ENCODE peak calls at places on chromosomes 7 and 10, in ten cellular contexts. U, H, F, T, P, D, X, Z, I and G are unnamed samples.

GRCh38 chr7:151243411-151244155 is 4.9 kb downstream of the SMARCD3 start:
- DNase-seq in U (no peak), H (peak), F (peak), T (no peak), P (no peak), D (peak), X (peak), Z (no peak), I (no peak), G (no peak)

GRCh38 chr10:58963723-58964124 is 212.7 kb upstream of the PHYHIPL start:
- DNase-seq in U (no peak), H (no peak), F (no peak), T (no peak), P (no peak), D (no peak), X (peak), Z (no peak), I (no peak), G (no peak)

GRCh38 chr7:152760384-152761115 is 998 bp downstream of the ACTR3B start:
- DNase-seq in U (no peak), H (no peak), F (no peak), T (no peak), P (no peak), D (no peak), X (no peak), Z (no peak), I (no peak), G (no peak)

GRCh38 chr7:1669954-1670893 is at the start of gene ELFN1:
- DNase-seq in U (no peak), H (peak), F (peak), T (no peak), P (no peak), D (peak), X (peak), Z (peak), I (peak), G (no peak)

GRCh38 chr10:54800677-54801480 is at the start of gene PCDH15:
- DNase-seq in U (peak), H (no peak), F (no peak), T (peak), P (no peak), D (no peak), X (peak), Z (no peak), I (no peak), G (no peak)

GRCh38 chr10:9302142-9302746 is 1247.8 kb downstream of the GATA3 start:
- DNase-seq in U (peak), H (no peak), F (no peak), T (no peak), P (peak), D (no peak), X (peak), Z (no peak), I (no peak), G (no peak)

GRCh38 chr10:117656385-117657367 is 114.1 kb downstream of the EMX2 start:
- DNase-seq in U (no peak), H (no peak), F (no peak), T (no peak), P (no peak), D (no peak), X (no peak), Z (no peak), I (no peak), G (no peak)

GRCh38 chr10:114038819-114039218 is 4.8 kb upstream of the ADRB1 start:
- DNase-seq in U (no peak), H (no peak), F (no peak), T (no peak), P (no peak), D (no peak), X (no peak), Z (no peak), I (no peak), G (no peak)

GRCh38 chr7:22129819-22130580 is 184.3 kb upstream of the CDCA7L start:
- DNase-seq in U (no peak), H (no peak), F (no peak), T (no peak), P (no peak), D (no peak), X (no peak), Z (no peak), I (no peak), G (no peak)

GRCh38 chr10:130138479-130138866 is 2.3 kb downstream of the GLRX3 start:
- DNase-seq in U (peak), H (no peak), F (no peak), T (peak), P (peak), D (no peak), X (no peak), Z (no peak), I (no peak), G (no peak)

GRCh38 chr7:139044813-139045794 is 9.3 kb upstream of the ZC3HAV1L start:
- DNase-seq in U (no peak), H (no peak), F (no peak), T (no peak), P (no peak), D (no peak), X (no peak), Z (no peak), I (no peak), G (no peak)

GRCh38 chr7:23333671-23334246 is 34.6 kb downstream of the MALSU1 start:
- DNase-seq in U (peak), H (no peak), F (no peak), T (no peak), P (peak), D (no peak), X (no peak), Z (peak), I (peak), G (no peak)

GRCh38 chr7:23335621-23336020 is 36.5 kb downstream of the MALSU1 start:
- DNase-seq in U (no peak), H (no peak), F (no peak), T (no peak), P (no peak), D (no peak), X (no peak), Z (no peak), I (no peak), G (no peak)

GRCh38 chr7:23332881-23333612 is 33.9 kb downstream of the MALSU1 start:
- DNase-seq in U (no peak), H (no peak), F (no peak), T (no peak), P (peak), D (no peak), X (no peak), Z (peak), I (peak), G (no peak)

GRCh38 chr7:23335141-23335540 is 36.0 kb downstream of the MALSU1 start:
- DNase-seq in U (no peak), H (no peak), F (no peak), T (peak), P (no peak), D (no peak), X (no peak), Z (no peak), I (no peak), G (no peak)

GRCh38 chr7:23334482-23335056 is 35.4 kb downstream of the MALSU1 start:
- DNase-seq in U (peak), H (no peak), F (no peak), T (peak), P (peak), D (no peak), X (no peak), Z (peak), I (no peak), G (no peak)
- H3K27ac ChIP-seq in U (peak), H (no peak), F (peak), T (peak), P (peak), D (no peak), X (no peak), Z (peak), I (no peak), G (no peak)

GRCh38 chr7:102273749-102274712 is 12.6 kb upstream of the SH2B2 start:
- DNase-seq in U (peak), H (no peak), F (no peak), T (peak), P (peak), D (peak), X (no peak), Z (no peak), I (no peak), G (no peak)
- H3K27ac ChIP-seq in U (no peak), H (no peak), F (no peak), T (no peak), P (no peak), D (peak), X (no peak), Z (no peak), I (no peak), G (no peak)

GRCh38 chr7:148336411-148336810 is 254.2 kb upstream of the C7orf33 start:
- DNase-seq in U (no peak), H (no peak), F (no peak), T (no peak), P (no peak), D (no peak), X (no peak), Z (no peak), I (no peak), G (no peak)
- H3K27ac ChIP-seq in U (no peak), H (no peak), F (no peak), T (no peak), P (no peak), D (no peak), X (no peak), Z (no peak), I (no peak), G (no peak)

GRCh38 chr7:137862358-137862757 is 15.6 kb upstream of the DGKI start:
- DNase-seq in U (no peak), H (no peak), F (no peak), T (no peak), P (no peak), D (no peak), X (no peak), Z (no peak), I (no peak), G (no peak)

GRCh38 chr7:137867289-137867688 is 20.5 kb upstream of the DGKI start:
- DNase-seq in U (no peak), H (no peak), F (no peak), T (no peak), P (no peak), D (no peak), X (no peak), Z (no peak), I (no peak), G (no peak)

GRCh38 chr7:137865764-137866163 is 19.0 kb upstream of the DGKI start:
- DNase-seq in U (no peak), H (no peak), F (no peak), T (no peak), P (no peak), D (no peak), X (no peak), Z (no peak), I (no peak), G (no peak)

DNA sequence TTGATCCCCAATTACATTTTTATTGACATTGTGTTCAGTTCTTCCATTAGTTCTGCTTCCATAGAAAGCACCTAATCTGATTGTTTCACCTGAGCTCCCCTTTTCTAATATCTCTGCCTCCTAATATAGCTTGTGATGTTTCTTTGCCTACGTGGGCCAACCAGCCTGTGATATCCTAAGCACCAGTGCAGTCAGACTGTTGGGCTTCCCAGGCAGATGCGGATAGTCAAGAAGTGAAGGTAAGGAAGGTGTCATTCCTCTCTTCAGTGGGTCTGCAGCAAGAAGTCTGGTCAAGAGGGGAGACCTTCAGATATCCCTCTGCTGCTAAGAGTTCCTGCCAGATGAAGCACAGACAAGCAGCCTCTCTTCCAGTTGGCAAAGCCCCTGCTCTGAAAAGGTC is 16.2 kb upstream of the DGKI start:
- DNase-seq in U (no peak), H (no peak), F (no peak), T (no peak), P (no peak), D (no peak), X (no peak), Z (no peak), I (no peak), G (no peak)
- H3K27ac ChIP-seq in U (no peak), H (no peak), F (no peak), T (no peak), P (no peak), D (no peak), X (no peak), Z (no peak), I (no peak), G (no peak)

DNA sequence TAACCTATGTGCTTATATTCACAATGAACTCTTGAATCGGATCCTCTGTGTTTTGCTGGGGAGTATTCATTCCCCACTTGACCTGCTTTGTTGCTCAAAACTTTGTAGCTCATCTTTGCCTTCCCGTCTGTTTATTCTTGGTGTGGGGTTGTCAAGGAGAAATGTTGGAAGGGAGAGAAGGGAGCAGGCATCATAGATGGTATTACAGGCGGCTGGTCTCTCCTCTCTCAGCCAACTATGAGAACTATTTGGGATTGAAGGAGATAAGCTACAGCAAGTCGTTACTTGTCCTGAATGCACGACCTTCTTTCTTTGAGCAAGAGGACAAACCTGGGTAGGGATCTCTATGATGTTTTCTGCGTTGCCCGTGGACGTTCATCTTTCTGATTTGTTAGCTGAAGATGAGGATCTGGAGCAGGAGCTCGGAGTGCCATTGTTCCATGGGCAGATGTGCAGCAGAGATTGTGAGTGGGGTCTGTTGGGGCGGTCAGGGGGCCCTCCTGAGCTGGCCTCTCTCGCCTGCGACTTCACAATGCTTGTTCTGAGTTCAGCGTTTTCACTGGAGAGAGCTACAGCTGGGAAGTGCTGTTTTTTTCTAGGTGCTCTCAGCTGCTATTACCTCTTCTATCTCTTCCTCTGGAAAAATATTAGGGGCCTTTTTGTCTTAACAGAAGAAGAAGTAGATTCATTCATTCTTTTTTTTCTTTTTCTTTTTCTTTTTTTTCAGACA is 126.9 kb upstream of the KLF6 start:
- DNase-seq in U (no peak), H (no peak), F (no peak), T (no peak), P (no peak), D (no peak), X (no peak), Z (no peak), I (no peak), G (no peak)
- H3K27ac ChIP-seq in U (peak), H (no peak), F (no peak), T (no peak), P (no peak), D (peak), X (no peak), Z (peak), I (peak), G (no peak)

DNA sequence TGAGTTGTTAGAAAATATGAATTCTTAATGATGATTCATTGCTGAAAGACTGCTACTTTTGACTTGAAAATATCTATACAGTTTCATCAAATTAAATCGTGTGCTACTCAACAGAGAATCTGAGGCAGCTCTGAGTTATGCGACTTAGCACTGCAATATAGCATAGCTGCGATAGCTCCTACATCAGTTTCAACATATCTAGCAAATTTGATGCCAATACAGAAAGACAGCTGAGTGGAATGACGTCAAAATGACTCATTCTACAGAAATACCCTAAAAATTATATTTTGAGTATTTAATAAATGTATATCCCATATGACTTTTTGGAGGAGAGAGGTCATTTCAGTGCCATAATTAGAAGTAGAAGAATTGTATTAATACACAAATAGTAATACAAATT is 1.1 kb upstream of the TARP start:
- DNase-seq in U (no peak), H (no peak), F (no peak), T (no peak), P (peak), D (no peak), X (no peak), Z (no peak), I (no peak), G (no peak)
- H3K27ac ChIP-seq in U (no peak), H (no peak), F (no peak), T (no peak), P (no peak), D (no peak), X (no peak), Z (no peak), I (no peak), G (no peak)

GRCh38 chr7:30474485-30474884 is 4.1 kb downstream of the NOD1 start:
- DNase-seq in U (no peak), H (no peak), F (no peak), T (no peak), P (no peak), D (no peak), X (no peak), Z (no peak), I (no peak), G (no peak)
- H3K27ac ChIP-seq in U (no peak), H (no peak), F (no peak), T (no peak), P (peak), D (no peak), X (no peak), Z (peak), I (no peak), G (peak)

DNA sequence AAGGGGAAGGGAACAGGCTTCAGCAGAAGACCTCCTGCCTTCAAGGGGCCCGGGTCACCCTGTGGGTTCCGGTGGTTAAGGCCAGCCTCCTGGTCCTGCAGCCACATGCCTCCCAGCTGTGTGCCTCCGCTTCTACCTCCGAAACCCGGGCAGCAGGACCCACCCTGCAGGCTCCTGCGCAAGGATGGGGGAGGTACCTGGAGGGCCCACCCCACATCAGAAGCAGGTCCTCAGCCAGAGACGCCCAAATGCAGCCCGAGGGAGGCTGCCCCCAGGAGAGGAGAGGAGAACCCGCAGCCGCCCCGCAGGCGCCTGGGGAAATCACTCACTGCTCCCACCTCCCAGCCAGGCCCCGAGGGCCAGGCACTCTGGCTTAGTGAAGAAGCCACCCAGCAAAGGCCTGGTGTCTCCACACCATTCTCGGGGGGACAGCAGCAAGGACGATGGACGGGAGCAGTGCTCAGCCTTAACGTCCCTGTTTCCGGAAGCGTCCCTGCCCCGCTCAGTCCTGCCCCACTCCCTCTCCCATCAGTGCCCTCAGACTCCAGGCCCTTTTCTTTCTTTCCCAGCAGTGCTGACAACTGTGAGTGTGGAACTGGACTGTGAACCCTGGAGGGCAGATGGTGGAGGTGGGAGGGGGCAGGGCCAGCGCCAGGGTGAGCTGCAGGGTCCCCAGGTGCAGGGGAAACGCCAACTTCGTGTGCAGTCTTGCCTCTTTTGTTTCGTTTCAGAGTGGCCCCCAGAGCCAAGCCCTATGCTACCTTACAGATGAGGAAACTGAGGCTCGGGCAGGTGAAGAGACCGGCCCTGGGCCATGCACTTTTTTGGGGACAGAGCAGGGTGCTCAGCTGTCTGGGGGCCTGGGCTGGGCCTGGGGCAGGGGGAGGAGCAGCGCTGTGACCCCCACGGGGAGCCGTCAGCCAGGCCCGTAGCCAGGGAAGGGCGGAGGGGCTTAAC is 138.0 kb downstream of the FAM53B start:
- DNase-seq in U (no peak), H (peak), F (no peak), T (no peak), P (no peak), D (no peak), X (no peak), Z (no peak), I (peak), G (no peak)
- H3K27ac ChIP-seq in U (no peak), H (no peak), F (no peak), T (no peak), P (no peak), D (no peak), X (no peak), Z (no peak), I (no peak), G (no peak)

DNA sequence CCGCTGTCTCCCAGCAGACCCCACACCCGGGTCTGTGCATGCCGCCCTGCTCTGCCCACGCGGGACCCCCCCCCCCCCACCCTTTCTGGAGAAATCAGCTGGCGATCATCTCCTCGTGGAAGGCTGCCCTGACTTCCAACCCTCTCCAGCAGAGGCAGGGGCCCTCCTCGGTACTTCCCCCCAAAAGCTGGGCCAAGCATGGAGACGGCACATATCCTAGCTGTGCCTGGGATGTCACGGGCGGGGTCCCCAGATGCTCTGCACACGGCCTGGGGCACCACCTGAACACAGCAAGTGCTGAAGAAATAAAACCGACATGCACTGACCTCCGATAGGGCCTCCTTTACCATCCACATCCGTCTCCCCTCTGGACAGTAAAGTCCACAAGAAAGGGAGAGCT is 96.0 kb downstream of the DIP2C start:
- DNase-seq in U (no peak), H (no peak), F (no peak), T (no peak), P (no peak), D (no peak), X (no peak), Z (no peak), I (no peak), G (peak)
- H3K27ac ChIP-seq in U (no peak), H (no peak), F (no peak), T (no peak), P (no peak), D (no peak), X (no peak), Z (peak), I (no peak), G (peak)